ENCODE peak calls at places on chromosome 1, in ten cellular contexts. G is HFF-Myc; D is CD8-positive, alpha-beta memory T cell; L is stimulated activated CD8-positive, alpha-beta memory T cell treated with anti-CD3 and anti-CD28 coated beads, Interleukin-15, amount 100 ng/mL, for 1 hour; R is left colon; I is NCI-H1092; V is fibroblast of lung; J is HuH-7; Q is AG08395; X is esophagus squamous epithelium. U is an unnamed sample.

GRCh38 chr1:194295690-194296089 is 1109.3 kb upstream of the B3GALT2 start:
- DNase-seq in L (no peak), I (peak; percentile 29), D (no peak), Q (no peak), V (peak; percentile 38), J (peak; percentile 23), X (no peak), G (no peak), R (no peak), U (peak; percentile 19)

GRCh38 chr1:165284471-165284870 is 72.0 kb downstream of the LMX1A start:
- DNase-seq in G (no peak), V (no peak), Q (no peak), R (peak; percentile 44), L (no peak), X (no peak), J (no peak), D (no peak), I (peak; percentile 45), U (no peak)

GRCh38 chr1:172397221-172397620 is 23.3 kb upstream of the C1orf105 start:
- DNase-seq in J (no peak), D (no peak), X (no peak), V (peak; percentile 90), R (no peak), I (no peak), G (no peak), L (no peak), Q (no peak), U (no peak)

GRCh38 chr1:19780267-19780877 is 19.3 kb downstream of the TMCO4 start:
- DNase-seq in I (no peak), G (no peak), D (no peak), X (no peak), Q (no peak), J (no peak), R (no peak), V (no peak), L (no peak), U (no peak)

GRCh38 chr1:186244825-186245224 is 130.2 kb downstream of the TPR start:
- DNase-seq in D (no peak), R (no peak), X (no peak), Q (no peak), J (no peak), I (no peak), G (no peak), L (no peak), V (no peak), U (no peak)

GRCh38 chr1:64956241-64956640 is 10.1 kb downstream of the JAK1 start:
- DNase-seq in L (no peak), R (no peak), X (no peak), Q (peak; percentile 30), J (no peak), V (peak; percentile 35), D (no peak), I (no peak), G (no peak), U (no peak)

GRCh38 chr1:209391792-209392191 is 191.7 kb upstream of the CAMK1G start:
- DNase-seq in J (no peak), V (no peak), I (no peak), R (no peak), L (no peak), G (no peak), Q (no peak), X (no peak), D (no peak), U (no peak)

GRCh38 chr1:156963621-156964020 is 43.2 kb downstream of the LRRC71 start:
- DNase-seq in L (no peak), X (no peak), D (no peak), I (no peak), R (no peak), G (no peak), Q (peak; percentile 27), J (no peak), V (no peak), U (peak; percentile 38)

GRCh38 chr1:93142161-93142560 is 38.1 kb downstream of the TMED5 start:
- DNase-seq in Q (no peak), D (no peak), V (no peak), L (no peak), J (no peak), R (no peak), G (no peak), I (no peak), X (no peak), U (no peak)

GRCh38 chr1:116724765-116725375 is 29.4 kb upstream of the CD2 start:
- DNase-seq in G (peak; percentile 31), D (peak; percentile 68), V (peak; percentile 47), X (peak; percentile 11), L (peak; percentile 73), Q (peak; percentile 52), R (no peak), J (peak; percentile 26), I (peak; percentile 65), U (peak; percentile 83)